ENCODE peak calls at places on chromosomes 7 and 10, in nine cellular contexts. U is astrocyte of the spinal cord; Y is M059J; Z is NCI-H2081; C is activated naive CD8-positive, alpha-beta T cell treated with anti-CD3 and anti-CD28 coated beads, Interleukin-2, amount 50 U/mL, for 16 hours; P is Karpas-422; K is sigmoid colon; W is ELR; V is cerebellar cortex. X is an unnamed sample.
A peak's percentile ranks its signal among the peaks of the same experiment; 100 is the strongest.

GRCh38 chr7:57205000-57205399 is 72.8 kb upstream of the ZNF479 start:
- DNase-seq in U (no peak), Y (no peak), Z (no peak), C (no peak), P (no peak), K (no peak), W (no peak), V (no peak), X (no peak)

GRCh38 chr10:110786172-110786571 is 85.6 kb upstream of the PDCD4 start:
- DNase-seq in U (no peak), Y (no peak), Z (no peak), C (no peak), P (no peak), K (no peak), W (no peak), V (no peak), X (no peak)

GRCh38 chr7:80851896-80852476 is 66.9 kb downstream of the SEMA3C start:
- DNase-seq in U (peak; percentile 72), Y (peak; percentile 66), Z (no peak), C (no peak), P (no peak), K (no peak), W (peak; percentile 56), V (no peak), X (peak; percentile 72)

GRCh38 chr7:150514748-150515222 is at the start of gene GIMAP7:
- DNase-seq in U (no peak), Y (no peak), Z (no peak), C (peak; percentile 21), P (no peak), K (no peak), W (no peak), V (no peak), X (no peak)

GRCh38 chr10:117551322-117552155 is 9.0 kb downstream of the EMX2 start:
- DNase-seq in U (no peak), Y (no peak), Z (no peak), C (no peak), P (no peak), K (no peak), W (no peak), V (no peak), X (no peak)

GRCh38 chr10:14545827-14546226 is 215.1 kb upstream of the FRMD4A start:
- DNase-seq in U (peak; percentile 75), Y (peak; percentile 66), Z (no peak), C (no peak), P (no peak), K (no peak), W (peak; percentile 86), V (no peak), X (no peak)

GRCh38 chr7:20359397-20359963 is 28.8 kb downstream of the ITGB8 start:
- DNase-seq in U (no peak), Y (no peak), Z (no peak), C (no peak), P (no peak), K (no peak), W (no peak), V (no peak), X (no peak)

GRCh38 chr10:125085281-125085680 is 75.1 kb downstream of the CTBP2 start:
- DNase-seq in U (no peak), Y (no peak), Z (no peak), C (no peak), P (no peak), K (peak; percentile 28), W (no peak), V (peak; percentile 46), X (no peak)

GRCh38 chr10:52653510-52653909 is 119.1 kb downstream of the MBL2 start:
- DNase-seq in U (no peak), Y (peak; percentile 16), Z (no peak), C (no peak), P (no peak), K (no peak), W (no peak), V (peak; percentile 96), X (no peak)

GRCh38 chr7:120733143-120733542 is 124.8 kb downstream of the TSPAN12 start:
- DNase-seq in U (peak; percentile 83), Y (peak; percentile 52), Z (no peak), C (no peak), P (no peak), K (no peak), W (peak; percentile 66), V (no peak), X (peak; percentile 30)